ENCODE peak calls at places on chromosomes 6 and 20, in seven cellular contexts. One of them, this sample, is unnamed.

GRCh38 chr20:32378461-32378860 is 20.3 kb downstream of the ASXL1 start:
- DNase-seq in brain microvascular endothelial cell: no peak
- DNase-seq in CD4-positive, alpha-beta T cell: no peak
- DNase-seq in GF-D8: no peak
- DNase-seq in mesothelial cell of epicardium: no peak
- DNase-seq in NCI-H1092: no peak
- DNase-seq in pancreas: no peak
- DNase-seq in this sample: no peak

GRCh38 chr6:17035257-17035757 is 66.5 kb upstream of the STMND1 start:
- DNase-seq in brain microvascular endothelial cell: no peak
- DNase-seq in CD4-positive, alpha-beta T cell: no peak
- DNase-seq in GF-D8: no peak
- DNase-seq in mesothelial cell of epicardium: no peak
- DNase-seq in NCI-H1092: no peak
- DNase-seq in pancreas: no peak
- DNase-seq in this sample: no peak

GRCh38 chr6:35710241-35710847 is 21.6 kb upstream of the FKBP5 start:
- DNase-seq in brain microvascular endothelial cell: no peak
- DNase-seq in CD4-positive, alpha-beta T cell: no peak
- DNase-seq in GF-D8: no peak
- DNase-seq in mesothelial cell of epicardium: no peak
- DNase-seq in NCI-H1092: no peak
- DNase-seq in pancreas: no peak
- DNase-seq in this sample: peak; percentile 16

GRCh38 chr20:59223750-59224149 is 60.1 kb downstream of the ZNF831 start:
- DNase-seq in brain microvascular endothelial cell: no peak
- DNase-seq in CD4-positive, alpha-beta T cell: no peak
- DNase-seq in GF-D8: no peak
- DNase-seq in mesothelial cell of epicardium: no peak
- DNase-seq in NCI-H1092: no peak
- DNase-seq in pancreas: no peak
- DNase-seq in this sample: no peak

GRCh38 chr6:11654876-11655275 is 117.3 kb downstream of the TMEM170B start:
- DNase-seq in brain microvascular endothelial cell: peak; percentile 34
- DNase-seq in CD4-positive, alpha-beta T cell: no peak
- DNase-seq in GF-D8: no peak
- DNase-seq in mesothelial cell of epicardium: no peak
- DNase-seq in NCI-H1092: no peak
- DNase-seq in pancreas: no peak
- DNase-seq in this sample: no peak

GRCh38 chr6:35216412-35216732 is 2.6 kb downstream of the SCUBE3 start:
- DNase-seq in brain microvascular endothelial cell: no peak
- DNase-seq in CD4-positive, alpha-beta T cell: no peak
- DNase-seq in GF-D8: no peak
- DNase-seq in mesothelial cell of epicardium: no peak
- DNase-seq in NCI-H1092: no peak
- DNase-seq in pancreas: no peak
- DNase-seq in this sample: no peak

GRCh38 chr6:21265264-21266044 is 328.1 kb upstream of the SOX4 start:
- DNase-seq in brain microvascular endothelial cell: no peak
- DNase-seq in CD4-positive, alpha-beta T cell: no peak
- DNase-seq in GF-D8: no peak
- DNase-seq in mesothelial cell of epicardium: no peak
- DNase-seq in NCI-H1092: no peak
- DNase-seq in pancreas: no peak
- DNase-seq in this sample: no peak

GRCh38 chr20:952196-952795 is 36.2 kb upstream of the ANGPT4 start:
- DNase-seq in brain microvascular endothelial cell: no peak
- DNase-seq in CD4-positive, alpha-beta T cell: no peak
- DNase-seq in GF-D8: no peak
- DNase-seq in mesothelial cell of epicardium: no peak
- DNase-seq in NCI-H1092: no peak
- DNase-seq in pancreas: no peak
- DNase-seq in this sample: no peak

GRCh38 chr6:73710470-73710869 is 14.5 kb downstream of the CD109 start:
- DNase-seq in brain microvascular endothelial cell: peak; percentile 71
- DNase-seq in CD4-positive, alpha-beta T cell: no peak
- DNase-seq in GF-D8: no peak
- DNase-seq in mesothelial cell of epicardium: no peak
- DNase-seq in NCI-H1092: no peak
- DNase-seq in pancreas: no peak
- DNase-seq in this sample: no peak

GRCh38 chr6:40482532-40482931 is 104.6 kb downstream of the LRFN2 start:
- DNase-seq in brain microvascular endothelial cell: no peak
- DNase-seq in CD4-positive, alpha-beta T cell: peak; percentile 17
- DNase-seq in GF-D8: no peak
- DNase-seq in mesothelial cell of epicardium: no peak
- DNase-seq in NCI-H1092: no peak
- DNase-seq in pancreas: no peak
- DNase-seq in this sample: no peak

GRCh38 chr20:62363920-62364851 is 2.9 kb downstream of the LAMA5 start:
- DNase-seq in brain microvascular endothelial cell: peak; percentile 57
- DNase-seq in CD4-positive, alpha-beta T cell: no peak
- DNase-seq in GF-D8: no peak
- DNase-seq in mesothelial cell of epicardium: no peak
- DNase-seq in NCI-H1092: no peak
- DNase-seq in pancreas: no peak
- DNase-seq in this sample: no peak

GRCh38 chr6:63589955-63590411 is 17.7 kb downstream of the LOC128125822 start:
- DNase-seq in brain microvascular endothelial cell: no peak
- DNase-seq in CD4-positive, alpha-beta T cell: no peak
- DNase-seq in GF-D8: no peak
- DNase-seq in mesothelial cell of epicardium: no peak
- DNase-seq in NCI-H1092: no peak
- DNase-seq in pancreas: no peak
- DNase-seq in this sample: no peak